ENCODE peak calls at places on chromosomes 11 and 22, in four cellular contexts. I, L, M and E are unnamed samples.

GRCh38 chr11:111018571-111018970 is 227.0 kb upstream of the POU2AF2 start:
- DNase-seq in I (no peak), L (no peak), M (peak), E (no peak)

GRCh38 chr11:58466293-58466692 is 24.3 kb upstream of the OR5B12 start:
- DNase-seq in I (no peak), L (no peak), M (no peak), E (no peak)

GRCh38 chr22:39176673-39177455 is 24.4 kb upstream of the CBX7 start:
- DNase-seq in I (no peak), L (no peak), M (no peak), E (no peak)

GRCh38 chr22:50656122-50657070 is 16.2 kb upstream of the SHANK3 start:
- DNase-seq in I (peak), L (no peak), M (no peak), E (no peak)

GRCh38 chr22:49368221-49368975 is 459.3 kb downstream of the BRD1 start:
- DNase-seq in I (no peak), L (no peak), M (no peak), E (peak)

GRCh38 chr11:68690671-68691401 is 6.5 kb downstream of the GAL start:
- DNase-seq in I (no peak), L (no peak), M (no peak), E (no peak)

GRCh38 chr11:63768232-63769043 is at the start of gene ZFTA:
- DNase-seq in I (peak), L (peak), M (peak), E (peak)

GRCh38 chr22:27581688-27582087 is 219.9 kb downstream of the MN1 start:
- DNase-seq in I (peak), L (no peak), M (no peak), E (peak)

GRCh38 chr11:30062103-30062502 is 45.3 kb upstream of the KCNA4 start:
- DNase-seq in I (no peak), L (no peak), M (no peak), E (no peak)

GRCh38 chr22:49163960-49164690 is 663.5 kb downstream of the BRD1 start:
- DNase-seq in I (no peak), L (no peak), M (no peak), E (no peak)

GRCh38 chr22:23836281-23836680 is 2.5 kb downstream of the DERL3 start:
- DNase-seq in I (peak), L (no peak), M (no peak), E (no peak)

GRCh38 chr22:38652858-38653257 is 3.3 kb downstream of the FAM227A start:
- DNase-seq in I (no peak), L (no peak), M (no peak), E (no peak)

GRCh38 chr22:46774456-46775363 is 12.3 kb downstream of the TBC1D22A start:
- DNase-seq in I (no peak), L (no peak), M (no peak), E (no peak)

GRCh38 chr11:80109031-80109430 is 668.2 kb upstream of the TENM4 start:
- DNase-seq in I (no peak), L (no peak), M (peak), E (no peak)

GRCh38 chr11:74069146-74070046 is 60.5 kb upstream of the UCP3 start:
- DNase-seq in I (no peak), L (no peak), M (peak), E (no peak)

GRCh38 chr22:26196657-26197056 is 27.4 kb downstream of the SEZ6L start:
- DNase-seq in I (no peak), L (no peak), M (no peak), E (no peak)

GRCh38 chr11:12175694-12176241 is 65.4 kb downstream of the MICAL2 start:
- DNase-seq in I (no peak), L (no peak), M (peak), E (no peak)

GRCh38 chr22:23242473-23243001 is 62.2 kb downstream of the BCR start:
- DNase-seq in I (no peak), L (peak), M (no peak), E (no peak)

GRCh38 chr11:14249121-14249963 is 109.6 kb downstream of the RRAS2 start:
- DNase-seq in I (peak), L (peak), M (peak), E (peak)

GRCh38 chr11:27514558-27514957 is 8.0 kb upstream of the LIN7C start:
- DNase-seq in I (peak), L (no peak), M (no peak), E (no peak)

GRCh38 chr11:77072851-77073327 is 6.1 kb downstream of the CAPN5 start:
- DNase-seq in I (no peak), L (no peak), M (no peak), E (peak)
- H3K27ac ChIP-seq in I (peak), L (no peak), M (no peak), E (peak)

DNA sequence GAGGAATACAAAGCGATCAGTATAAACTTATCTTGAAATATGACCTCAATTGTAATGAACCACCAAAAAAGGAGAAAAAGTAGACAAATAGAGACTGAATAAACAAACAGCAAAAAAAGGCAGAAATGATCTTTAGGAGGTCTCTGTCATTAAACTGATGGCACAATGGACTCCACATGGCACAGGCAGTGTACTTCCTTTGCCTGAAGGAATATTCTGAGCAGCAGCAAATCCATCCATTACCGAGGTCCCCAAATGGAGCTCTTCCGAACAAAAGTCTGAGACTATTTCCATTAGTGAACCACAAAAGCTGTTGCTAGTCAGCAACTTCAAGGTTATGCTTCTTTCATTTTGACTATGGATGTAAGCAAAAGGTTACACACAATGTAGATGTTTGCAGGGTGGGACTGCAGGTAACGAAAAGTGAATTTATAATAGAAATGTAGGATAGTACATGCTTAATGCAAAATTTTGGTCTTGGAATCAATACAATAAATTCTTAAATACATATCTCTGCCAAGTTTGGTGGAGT is 14.5 kb downstream of the NARS2 start:
- DNase-seq in I (no peak), L (no peak), M (no peak), E (no peak)
- H3K4me3 ChIP-seq in I (no peak), L (no peak), M (no peak), E (no peak)

DNA sequence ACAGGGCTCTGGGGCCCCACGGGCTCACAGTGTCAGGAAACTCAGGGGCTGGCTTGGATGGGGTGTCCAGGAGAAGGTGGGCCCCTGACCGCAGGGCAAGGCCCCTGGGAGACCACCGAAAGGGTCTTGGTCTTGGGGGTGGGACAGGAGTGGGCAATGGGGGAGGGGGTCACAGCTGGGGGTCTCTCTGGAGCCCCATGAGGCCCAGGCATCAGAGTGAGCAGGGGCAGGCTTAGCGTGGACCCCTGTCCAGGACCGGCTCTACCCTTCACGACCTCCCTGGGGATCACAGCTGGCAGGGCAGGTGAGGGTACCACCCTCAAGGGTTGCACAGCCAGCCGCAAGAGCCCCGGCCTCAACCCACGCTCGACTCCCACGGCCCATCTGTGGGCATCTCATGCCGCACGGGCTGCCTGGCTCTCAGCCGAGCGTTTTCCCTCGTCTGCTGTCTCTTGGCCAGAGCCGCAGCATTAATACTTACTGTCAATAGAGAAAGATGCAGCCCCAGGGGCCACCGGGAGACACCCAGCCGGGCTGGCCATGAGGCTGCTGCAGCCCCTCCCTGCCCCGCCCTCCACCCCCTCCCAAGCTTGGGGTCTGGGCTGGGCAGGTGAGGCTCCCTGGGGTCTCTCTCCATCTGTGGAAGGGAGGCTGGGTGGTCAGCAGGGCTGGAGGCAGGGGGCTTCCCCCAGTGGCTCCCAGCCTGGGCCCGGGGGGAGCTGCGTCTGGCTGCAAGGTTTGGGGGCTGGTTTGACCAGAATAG is 661 bp downstream of the MUC5B start:
- DNase-seq in I (peak), L (no peak), M (no peak), E (no peak)
- TF ChIP-seq CTCF in I (no peak), L (no peak), M (no peak), E (no peak)

GRCh38 chr11:6315811-6316425 is 4.4 kb downstream of the CAVIN3 start:
- DNase-seq in I (peak), L (peak), M (peak), E (no peak)
- H3K27ac ChIP-seq in I (no peak), L (no peak), M (no peak), E (no peak)

DNA sequence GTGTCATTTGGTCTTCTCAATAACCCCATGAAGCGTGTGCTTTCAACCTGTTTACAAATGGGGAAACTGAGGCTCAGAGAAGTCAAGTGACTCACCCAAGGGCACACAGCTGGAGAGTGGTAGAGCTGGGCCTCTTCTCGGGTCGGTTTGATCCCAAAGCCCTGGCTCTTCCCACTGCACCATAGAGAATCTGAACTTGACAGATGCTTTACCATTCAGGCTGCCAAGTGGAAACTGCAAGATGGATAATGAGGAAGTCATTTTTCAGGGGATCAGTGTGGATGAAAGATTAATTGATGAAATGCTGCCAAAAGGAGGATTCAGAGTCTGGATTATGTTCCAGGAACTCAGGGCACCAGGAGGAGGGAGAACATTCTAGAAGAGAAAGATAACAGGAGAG is 185.8 kb upstream of the ZBED5 start:
- DNase-seq in I (no peak), L (no peak), M (no peak), E (no peak)
- H3K4me3 ChIP-seq in I (no peak), L (no peak), M (no peak), E (no peak)

DNA sequence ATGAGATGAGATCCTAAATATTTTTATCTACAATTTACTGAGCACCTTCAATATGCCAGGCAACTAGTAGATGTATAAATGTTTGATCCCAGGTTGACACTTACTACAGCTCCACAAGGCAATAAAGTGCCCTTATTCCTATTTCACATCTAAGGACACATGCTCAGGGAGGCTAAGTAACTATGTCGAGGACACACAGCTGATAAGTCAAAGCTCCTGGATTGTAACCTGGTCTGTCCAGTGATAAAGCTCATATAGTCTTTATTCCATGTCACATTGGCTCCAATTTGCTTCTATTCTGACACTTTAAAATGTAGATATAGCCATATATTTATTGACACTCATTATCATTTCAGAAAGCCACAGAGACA is 93.8 kb upstream of the BMAL1 start:
- DNase-seq in I (no peak), L (no peak), M (no peak), E (no peak)
- TF ChIP-seq CTCF in I (no peak), L (no peak), M (no peak), E (no peak)

GRCh38 chr11:7907121-7907520 is 23.9 kb downstream of the OR10A6 start:
- DNase-seq in I (no peak), L (no peak), M (no peak), E (no peak)
- H3K27ac ChIP-seq in I (no peak), L (no peak), M (peak), E (no peak)

GRCh38 chr11:8220261-8221024 is 43.2 kb downstream of the LMO1 start:
- DNase-seq in I (no peak), L (no peak), M (no peak), E (no peak)

GRCh38 chr11:8218409-8218808 is 45.3 kb downstream of the LMO1 start:
- DNase-seq in I (no peak), L (no peak), M (no peak), E (no peak)

GRCh38 chr11:8217926-8218325 is 45.8 kb downstream of the LMO1 start:
- DNase-seq in I (no peak), L (no peak), M (no peak), E (no peak)

GRCh38 chr11:8218840-8219239 is 44.8 kb downstream of the LMO1 start:
- DNase-seq in I (no peak), L (no peak), M (no peak), E (no peak)

GRCh38 chr11:8219257-8220021 is 44.2 kb downstream of the LMO1 start:
- DNase-seq in I (peak), L (peak), M (peak), E (no peak)
- H3K4me3 ChIP-seq in I (no peak), L (no peak), M (no peak), E (no peak)

GRCh38 chr11:95148938-95149337 is 59.3 kb downstream of the ENDOD1 start:
- DNase-seq in I (no peak), L (no peak), M (no peak), E (no peak)

GRCh38 chr11:95148421-95148820 is 58.8 kb downstream of the ENDOD1 start:
- DNase-seq in I (no peak), L (no peak), M (peak), E (no peak)

GRCh38 chr11:95152878-95153856 is 63.5 kb downstream of the ENDOD1 start:
- DNase-seq in I (no peak), L (no peak), M (no peak), E (no peak)

GRCh38 chr11:95149659-95150294 is 60.1 kb downstream of the ENDOD1 start:
- DNase-seq in I (peak), L (no peak), M (peak), E (peak)

GRCh38 chr11:95150977-95151684 is 61.5 kb downstream of the ENDOD1 start:
- DNase-seq in I (peak), L (peak), M (peak), E (peak)
- TF ChIP-seq CTCF in I (peak), L (peak), M (peak), E (peak)

DNA sequence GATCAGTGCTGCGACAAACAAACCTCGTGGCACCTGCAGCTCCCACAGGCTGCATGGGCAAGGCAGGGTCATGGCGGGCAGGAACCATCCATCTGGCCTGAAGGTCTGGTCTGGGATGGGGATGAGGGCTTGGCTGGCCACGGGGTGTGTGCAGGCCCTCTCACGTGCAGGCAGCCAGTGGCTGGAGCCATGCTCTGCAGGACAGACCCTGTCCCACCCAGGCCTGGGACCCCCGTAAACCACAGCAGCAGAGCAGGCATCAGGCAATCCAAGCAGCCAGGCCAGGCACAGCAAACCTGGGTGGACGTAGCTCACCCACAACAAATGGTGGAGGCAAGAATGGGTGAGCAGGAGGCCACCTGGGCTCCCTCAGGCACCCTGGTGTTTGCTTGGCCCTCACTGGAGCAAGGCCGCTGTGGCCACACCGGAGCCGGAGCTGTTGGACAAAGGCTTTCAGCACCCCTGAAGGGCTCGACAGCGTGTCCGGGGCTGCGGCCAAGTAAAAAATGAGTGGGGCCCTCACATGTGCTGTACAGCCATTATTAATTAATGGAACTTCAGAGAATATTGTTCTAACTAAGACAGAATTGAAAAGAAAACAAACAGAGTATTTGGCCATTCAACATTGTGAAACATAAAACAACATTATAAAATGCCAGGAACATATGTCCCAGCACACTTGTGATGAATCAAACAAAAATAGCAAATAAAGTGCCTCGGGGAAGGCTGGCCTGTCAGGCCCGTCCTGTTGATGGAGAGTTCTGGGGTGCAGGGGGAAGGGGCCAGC is 24.0 kb upstream of the GNB1L start:
- DNase-seq in I (peak), L (no peak), M (no peak), E (peak)
- H3K27ac ChIP-seq in I (no peak), L (no peak), M (no peak), E (no peak)